ENCODE peak calls at places on chromosomes 4 and X, in five cellular contexts. I is uterus; B is tibial artery; R is CD8-positive, alpha-beta memory T cell; Y is adrenal gland. D is an unnamed sample.
A peak's percentile ranks its signal among the peaks of the same experiment; 100 is the strongest.

GRCh38 chr4:123014038-123014437 is 91.6 kb upstream of the NUDT6 start:
- DNase-seq in R (no peak), I (no peak), B (no peak), Y (no peak), D (no peak)

GRCh38 chrX:28880136-28880535 is 292.9 kb downstream of the IL1RAPL1 start:
- DNase-seq in I (no peak), R (no peak), B (no peak), Y (no peak), D (no peak)

GRCh38 chr4:7726665-7727413 is 212.8 kb downstream of the AFAP1 start:
- DNase-seq in Y (no peak), I (no peak), B (no peak), R (no peak), D (no peak)

GRCh38 chr4:89551191-89551590 is 243.6 kb upstream of the GPRIN3 start:
- DNase-seq in R (no peak), Y (no peak), B (no peak), I (no peak), D (no peak)

GRCh38 chr4:81096566-81096965 is 66.1 kb downstream of the BMP3 start:
- DNase-seq in I (no peak), Y (no peak), R (no peak), B (no peak), D (no peak)

GRCh38 chr4:181272427-181272826 is 970.8 kb upstream of the TENM3 start:
- DNase-seq in I (no peak), B (no peak), Y (no peak), R (no peak), D (no peak)

GRCh38 chrX:135421537-135421931 is 210 bp upstream of the SMIM10L2A start:
- DNase-seq in B (peak; percentile 58), I (peak; percentile 85), Y (peak; percentile 91), R (peak; percentile 84), D (peak; percentile 89)

GRCh38 chr4:140645614-140646412 is 77.1 kb upstream of the UCP1 start:
- DNase-seq in B (no peak), R (no peak), Y (no peak), I (no peak), D (no peak)

GRCh38 chr4:184384810-184385557 is 89.4 kb downstream of the IRF2 start:
- DNase-seq in R (no peak), Y (no peak), B (no peak), I (no peak), D (no peak)
- H3K4me3 ChIP-seq in R (no peak overlapping the region), Y (no peak overlapping the region), B (peak overlapping the region; percentile 32), I (no peak overlapping the region), D (peak overlapping the region; percentile 42)

GRCh38 chr4:113579360-113579759 is 182.2 kb downstream of the CAMK2D start:
- DNase-seq in Y (no peak), B (no peak), I (no peak), R (no peak), D (no peak)

GRCh38 chr4:113574636-113575103 is 186.9 kb downstream of the CAMK2D start:
- DNase-seq in I (no peak), B (no peak), Y (no peak), R (no peak), D (no peak)

GRCh38 chr4:113572620-113573019 is 188.9 kb downstream of the CAMK2D start:
- DNase-seq in Y (no peak), B (no peak), I (no peak), R (no peak), D (no peak)

GRCh38 chr4:113575391-113575790 is 186.1 kb downstream of the CAMK2D start:
- DNase-seq in R (no peak), I (no peak), Y (no peak), B (no peak), D (no peak)

DNA sequence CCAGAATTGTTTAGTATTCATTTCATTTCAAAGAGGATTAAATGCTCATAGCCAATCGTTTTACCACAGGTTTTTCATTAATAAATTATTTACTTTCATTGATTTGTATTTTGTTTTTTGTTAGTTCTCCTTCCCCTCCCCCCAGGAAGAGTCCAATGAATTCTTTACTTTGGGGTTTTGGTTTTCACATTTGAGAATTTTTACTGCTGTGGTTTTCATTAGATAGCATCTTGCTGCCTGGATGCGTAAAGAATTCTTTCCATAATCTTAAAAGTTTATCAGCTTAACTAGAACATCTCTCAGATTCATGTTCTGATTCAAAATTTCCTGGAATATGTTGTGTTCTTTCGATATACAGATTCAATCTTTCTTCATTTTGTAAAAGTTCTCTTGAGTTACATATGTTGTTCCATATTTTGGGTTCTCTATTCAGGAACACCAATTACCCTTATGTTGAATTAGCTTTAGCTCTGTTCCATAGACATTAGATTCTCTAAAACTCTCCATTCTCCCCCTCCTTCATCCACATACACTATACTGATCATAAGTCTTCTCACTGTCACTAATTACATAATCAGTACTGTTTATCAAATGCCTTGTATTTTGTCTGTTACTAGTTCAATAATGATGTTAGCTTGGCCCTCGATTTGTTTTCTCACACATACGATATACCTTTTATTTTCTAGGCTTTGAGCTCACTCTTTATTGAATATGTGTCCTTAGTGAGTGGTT is 184.4 kb downstream of the CAMK2D start:
- DNase-seq in Y (no peak), R (no peak), I (no peak), B (no peak), D (no peak)
- H3K4me1 ChIP-seq in Y (peaks cover 15% of the 10 kb centered on the region), R (peaks cover 29% of the 10 kb centered on the region), I (peaks cover 5% of the 10 kb centered on the region), B (peaks cover 4% of the 10 kb centered on the region), D (peaks cover 31% of the 10 kb centered on the region)

GRCh38 chr4:55426518-55426917 is 30.8 kb downstream of the TMEM165 start:
- DNase-seq in Y (no peak), B (no peak), I (no peak), R (no peak), D (no peak)
- H3K36me3 ChIP-seq in Y (peaks cover 87% of the 10 kb centered on the region), B (peaks cover 81% of the 10 kb centered on the region), I (no peaks in the 10 kb centered on the region), R (peaks cover 17% of the 10 kb centered on the region), D (peaks cover 98% of the 10 kb centered on the region)

GRCh38 chr4:184457530-184458249 is 16.7 kb downstream of the IRF2 start:
- DNase-seq in I (no peak), B (no peak), R (no peak), Y (no peak), D (peak; percentile 19)
- H3K4me3 ChIP-seq in I (no peak overlapping the region), B (no peak overlapping the region), R (no peak overlapping the region), Y (no peak overlapping the region), D (no peak overlapping the region)